ENCODE peak calls at places on chromosomes 7 and 10, in four cellular contexts. One of them, this sample, is unnamed.

GRCh38 chr10:105545101-105545500 is 904.0 kb downstream of the SORCS3 start:
- DNase-seq in prostate gland: no peak
- DNase-seq in body of pancreas: no peak
- DNase-seq in K562: no peak
- DNase-seq in this sample: no peak

GRCh38 chr7:54783952-54784351 is 24.9 kb upstream of the SEC61G start:
- DNase-seq in prostate gland: no peak
- DNase-seq in body of pancreas: no peak
- DNase-seq in K562: no peak
- DNase-seq in this sample: no peak

GRCh38 chr7:116557901-116558300 is 33.1 kb downstream of the CAV1 start:
- DNase-seq in prostate gland: no peak
- DNase-seq in body of pancreas: no peak
- DNase-seq in K562: no peak
- DNase-seq in this sample: no peak

GRCh38 chr7:2237109-2237602 is 4.4 kb upstream of the MAD1L1 start:
- DNase-seq in prostate gland: peak
- DNase-seq in body of pancreas: peak
- DNase-seq in K562: no peak
- DNase-seq in this sample: no peak

GRCh38 chr10:49047128-49047639 is 68.1 kb downstream of the VSTM4 start:
- DNase-seq in prostate gland: no peak
- DNase-seq in body of pancreas: no peak
- DNase-seq in K562: no peak
- DNase-seq in this sample: no peak

GRCh38 chr10:1362589-1363465 is 306.6 kb downstream of the WDR37 start:
- DNase-seq in prostate gland: no peak
- DNase-seq in body of pancreas: no peak
- DNase-seq in K562: no peak
- DNase-seq in this sample: no peak

GRCh38 chr7:114937422-114937821 is 15.5 kb downstream of the MDFIC start:
- DNase-seq in prostate gland: no peak
- DNase-seq in body of pancreas: no peak
- DNase-seq in K562: no peak
- DNase-seq in this sample: no peak

GRCh38 chr10:73094249-73094850 is 2.3 kb downstream of the P4HA1 start:
- DNase-seq in prostate gland: no peak
- DNase-seq in body of pancreas: no peak
- DNase-seq in K562: no peak
- DNase-seq in this sample: no peak

GRCh38 chr7:9822458-9823290 is 1151.0 kb upstream of the PHF14 start:
- DNase-seq in prostate gland: no peak
- DNase-seq in body of pancreas: no peak
- DNase-seq in K562: no peak
- DNase-seq in this sample: no peak

GRCh38 chr7:111312966-111313365 is 222.0 kb downstream of the LRRN3 start:
- DNase-seq in prostate gland: no peak
- DNase-seq in body of pancreas: no peak
- DNase-seq in K562: no peak
- DNase-seq in this sample: no peak

GRCh38 chr10:85946713-85947326 is 419.8 kb downstream of the GRID1 start:
- DNase-seq in prostate gland: no peak
- DNase-seq in body of pancreas: no peak
- DNase-seq in K562: no peak
- DNase-seq in this sample: no peak

GRCh38 chr10:11473128-11473760 is 138.2 kb downstream of the USP6NL start:
- DNase-seq in prostate gland: no peak
- DNase-seq in body of pancreas: no peak
- DNase-seq in K562: no peak
- DNase-seq in this sample: no peak

GRCh38 chr10:86545097-86545496 is 23.5 kb upstream of the WAPL start:
- DNase-seq in prostate gland: no peak
- DNase-seq in body of pancreas: no peak
- DNase-seq in K562: no peak
- DNase-seq in this sample: no peak

GRCh38 chr7:12833829-12834228 is 146.4 kb downstream of the ARL4A start:
- DNase-seq in prostate gland: no peak
- DNase-seq in body of pancreas: no peak
- DNase-seq in K562: no peak
- DNase-seq in this sample: no peak

GRCh38 chr10:110355181-110355831 is 50.6 kb upstream of the SMNDC1 start:
- DNase-seq in prostate gland: no peak
- DNase-seq in body of pancreas: no peak
- DNase-seq in K562: no peak
- DNase-seq in this sample: no peak

GRCh38 chr7:110568932-110569331 is 522.0 kb upstream of the LRRN3 start:
- DNase-seq in prostate gland: no peak
- DNase-seq in body of pancreas: no peak
- DNase-seq in K562: no peak
- DNase-seq in this sample: no peak

GRCh38 chr10:27474741-27475140 is 29.4 kb upstream of the RAB18 start:
- DNase-seq in prostate gland: no peak
- DNase-seq in body of pancreas: no peak
- DNase-seq in K562: no peak
- DNase-seq in this sample: no peak

GRCh38 chr7:40586197-40586596 is 451.4 kb downstream of the SUGCT start:
- DNase-seq in prostate gland: no peak
- DNase-seq in body of pancreas: no peak
- DNase-seq in K562: no peak
- DNase-seq in this sample: peak

GRCh38 chr10:133379152-133379800 is at the start of gene PAOX:
- DNase-seq in prostate gland: peak
- DNase-seq in body of pancreas: peak
- DNase-seq in K562: peak
- DNase-seq in this sample: peak

GRCh38 chr7:51010534-51010933 is 227.8 kb upstream of the GRB10 start:
- DNase-seq in prostate gland: no peak
- DNase-seq in body of pancreas: no peak
- DNase-seq in K562: no peak
- DNase-seq in this sample: no peak

GRCh38 chr7:129947001-129947400 is 5.8 kb downstream of the UBE2H start:
- DNase-seq in prostate gland: no peak
- DNase-seq in body of pancreas: no peak
- DNase-seq in K562: no peak
- DNase-seq in this sample: no peak

GRCh38 chr10:125599194-125599593 is 83.8 kb downstream of the TEX36 start:
- DNase-seq in prostate gland: no peak
- DNase-seq in body of pancreas: no peak
- DNase-seq in K562: no peak
- DNase-seq in this sample: no peak

GRCh38 chr7:51374936-51375335 is 58.3 kb upstream of the COBL start:
- DNase-seq in prostate gland: no peak
- DNase-seq in body of pancreas: no peak
- DNase-seq in K562: no peak
- DNase-seq in this sample: no peak

GRCh38 chr7:26549281-26549943 is 257.8 kb downstream of the SNX10 start:
- DNase-seq in prostate gland: no peak
- DNase-seq in body of pancreas: peak
- DNase-seq in K562: no peak
- DNase-seq in this sample: no peak

GRCh38 chr10:1374501-1374900 is 318.3 kb downstream of the WDR37 start:
- DNase-seq in prostate gland: no peak
- DNase-seq in body of pancreas: no peak
- DNase-seq in K562: no peak
- DNase-seq in this sample: no peak

GRCh38 chr10:118017850-118018249 is 28.9 kb downstream of the RAB11FIP2 start:
- DNase-seq in prostate gland: no peak
- DNase-seq in body of pancreas: no peak
- DNase-seq in K562: no peak
- DNase-seq in this sample: no peak

GRCh38 chr10:124222298-124223000 is 129.1 kb upstream of the CHST15 start:
- DNase-seq in prostate gland: no peak
- DNase-seq in body of pancreas: no peak
- DNase-seq in K562: no peak
- DNase-seq in this sample: no peak

GRCh38 chr10:20688797-20689544 is 208.1 kb downstream of the NEBL start:
- DNase-seq in prostate gland: no peak
- DNase-seq in body of pancreas: no peak
- DNase-seq in K562: no peak
- DNase-seq in this sample: no peak

GRCh38 chr10:42640610-42641229 is 2.4 kb upstream of the ZNF33B start:
- DNase-seq in prostate gland: peak
- DNase-seq in body of pancreas: peak
- DNase-seq in K562: no peak
- DNase-seq in this sample: no peak

GRCh38 chr10:125159932-125160855 is at the start of gene CTBP2:
- DNase-seq in prostate gland: peak
- DNase-seq in body of pancreas: peak
- DNase-seq in K562: peak
- DNase-seq in this sample: peak

GRCh38 chr7:1922870-1923236 is 252.8 kb downstream of the ELFN1 start:
- DNase-seq in prostate gland: no peak
- DNase-seq in body of pancreas: no peak
- DNase-seq in K562: no peak
- DNase-seq in this sample: no peak

GRCh38 chr7:125490167-125490566 is 560.5 kb upstream of the POT1 start:
- DNase-seq in prostate gland: no peak
- DNase-seq in body of pancreas: no peak
- DNase-seq in K562: no peak
- DNase-seq in this sample: no peak

GRCh38 chr7:47482013-47482761 is 99.7 kb downstream of the TNS3 start:
- DNase-seq in prostate gland: no peak
- DNase-seq in body of pancreas: peak
- DNase-seq in K562: peak
- DNase-seq in this sample: peak

GRCh38 chr7:94154858-94155257 is 150.7 kb upstream of the BET1 start:
- DNase-seq in prostate gland: no peak
- DNase-seq in body of pancreas: no peak
- DNase-seq in K562: no peak
- DNase-seq in this sample: no peak

GRCh38 chr7:27155816-27156507 is 513 bp downstream of the HOXA7 start:
- DNase-seq in prostate gland: no peak
- DNase-seq in body of pancreas: peak
- DNase-seq in K562: no peak
- DNase-seq in this sample: no peak

GRCh38 chr10:96863922-96864543 is 31.9 kb downstream of the LCOR start:
- DNase-seq in prostate gland: peak
- DNase-seq in body of pancreas: no peak
- DNase-seq in K562: no peak
- DNase-seq in this sample: peak

GRCh38 chr10:131909929-131910328 is 9.1 kb downstream of the PPP2R2D start:
- DNase-seq in prostate gland: no peak
- DNase-seq in body of pancreas: no peak
- DNase-seq in K562: no peak
- DNase-seq in this sample: no peak
- TF ChIP-seq POLR2A in prostate gland: no peak
- TF ChIP-seq POLR2A in body of pancreas: no peak
- TF ChIP-seq POLR2A in K562: no peak
- TF ChIP-seq POLR2A in this sample: no peak

GRCh38 chr10:88989824-88990527 is 622 bp upstream of the FAS start:
- DNase-seq in prostate gland: peak
- DNase-seq in body of pancreas: peak
- DNase-seq in K562: no peak
- DNase-seq in this sample: no peak

GRCh38 chr10:88989423-88989822 is 1.2 kb upstream of the FAS start:
- DNase-seq in prostate gland: no peak
- DNase-seq in body of pancreas: no peak
- DNase-seq in K562: no peak
- DNase-seq in this sample: no peak

GRCh38 chr10:88991161-88991899 is 732 bp downstream of the FAS start:
- DNase-seq in prostate gland: peak
- DNase-seq in body of pancreas: peak
- DNase-seq in K562: peak
- DNase-seq in this sample: peak

GRCh38 chr10:88991900-88992237 is 1.3 kb downstream of the FAS start:
- DNase-seq in prostate gland: no peak
- DNase-seq in body of pancreas: no peak
- DNase-seq in K562: no peak
- DNase-seq in this sample: no peak

GRCh38 chr10:88990528-88991160 is at the start of gene FAS:
- DNase-seq in prostate gland: peak
- DNase-seq in body of pancreas: peak
- DNase-seq in K562: no peak
- DNase-seq in this sample: peak
- TF ChIP-seq POLR2A in prostate gland: peak
- TF ChIP-seq POLR2A in body of pancreas: peak
- TF ChIP-seq POLR2A in K562: no peak
- TF ChIP-seq POLR2A in this sample: peak

GRCh38 chr7:18520450-18521235 is 25.1 kb downstream of the HDAC9 start:
- DNase-seq in prostate gland: no peak
- DNase-seq in body of pancreas: no peak
- DNase-seq in K562: no peak
- DNase-seq in this sample: no peak
- TF ChIP-seq POLR2A in prostate gland: no peak
- TF ChIP-seq POLR2A in body of pancreas: no peak
- TF ChIP-seq POLR2A in K562: no peak
- TF ChIP-seq POLR2A in this sample: no peak

DNA sequence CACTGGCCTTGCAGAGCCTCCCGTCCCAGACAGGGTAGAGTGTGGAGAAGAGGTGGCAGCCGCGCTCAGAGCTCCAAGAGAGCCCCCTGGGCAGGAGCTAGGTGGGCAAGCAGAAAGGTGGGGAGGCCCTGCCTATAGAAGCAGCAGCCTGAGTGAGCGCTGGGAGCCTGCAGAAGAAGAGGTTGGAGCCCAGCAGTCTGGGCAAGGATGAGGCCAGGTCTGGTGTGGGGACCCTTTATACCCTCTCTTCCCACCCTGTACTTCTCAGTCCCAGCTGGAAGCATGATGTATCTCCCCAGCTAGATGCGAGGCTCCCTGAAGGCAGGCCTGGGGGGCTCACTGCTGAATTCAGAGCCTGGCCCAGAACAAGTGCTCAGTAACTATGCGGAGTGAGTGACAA is 44.5 kb upstream of the ZMIZ1 start:
- DNase-seq in prostate gland: no peak
- DNase-seq in body of pancreas: no peak
- DNase-seq in K562: no peak
- DNase-seq in this sample: no peak
- TF ChIP-seq POLR2A in prostate gland: no peak
- TF ChIP-seq POLR2A in body of pancreas: no peak
- TF ChIP-seq POLR2A in K562: no peak
- TF ChIP-seq POLR2A in this sample: no peak

GRCh38 chr10:74186678-74187077 is 35.7 kb downstream of the ADK start:
- DNase-seq in prostate gland: no peak
- DNase-seq in body of pancreas: no peak
- DNase-seq in K562: no peak
- DNase-seq in this sample: no peak

GRCh38 chr10:74190494-74190893 is 39.5 kb downstream of the ADK start:
- DNase-seq in prostate gland: no peak
- DNase-seq in body of pancreas: no peak
- DNase-seq in K562: no peak
- DNase-seq in this sample: no peak

GRCh38 chr10:74194545-74194944 is 43.5 kb downstream of the ADK start:
- DNase-seq in prostate gland: no peak
- DNase-seq in body of pancreas: no peak
- DNase-seq in K562: no peak
- DNase-seq in this sample: no peak

GRCh38 chr10:74187237-74187636 is 36.2 kb downstream of the ADK start:
- DNase-seq in prostate gland: no peak
- DNase-seq in body of pancreas: no peak
- DNase-seq in K562: no peak
- DNase-seq in this sample: no peak

GRCh38 chr10:74189999-74190421 is 39.0 kb downstream of the ADK start:
- DNase-seq in prostate gland: peak
- DNase-seq in body of pancreas: peak
- DNase-seq in K562: no peak
- DNase-seq in this sample: no peak
- TF ChIP-seq POLR2A in prostate gland: no peak
- TF ChIP-seq POLR2A in body of pancreas: no peak
- TF ChIP-seq POLR2A in K562: no peak
- TF ChIP-seq POLR2A in this sample: no peak

This sample was measured in H54.